ENCODE peak calls at places on chromosomes 13 and 19, in four cellular contexts. M is heart right ventricle, E is head of caudate nucleus, K is GF-D8. B is an unnamed sample.

GRCh38 chr13:23575632-23576031 is 5.4 kb downstream of the TNFRSF19 start:
- DNase-seq in M (no peak), E (no peak), K (no peak), B (no peak)

GRCh38 chr19:6811906-6812305 is 39.4 kb downstream of the VAV1 start:
- DNase-seq in E (peak; percentile 39), M (no peak), K (no peak), B (no peak)

GRCh38 chr19:17109962-17110598 is 34.5 kb downstream of the MYO9B start:
- DNase-seq in K (peak; percentile 50), E (peak; percentile 60), M (peak; percentile 52), B (peak; percentile 54)

GRCh38 chr19:33290956-33291622 is 11.2 kb downstream of the CEBPA start:
- DNase-seq in M (no peak), K (no peak), E (no peak), B (no peak)

GRCh38 chr13:81388400-81388799 is 1047.5 kb upstream of the SPRY2 start:
- DNase-seq in E (no peak), K (no peak), M (no peak), B (no peak)

GRCh38 chr13:100392709-100393630 is 195.6 kb downstream of the GGACT start:
- DNase-seq in M (peak; percentile 18), E (no peak), K (no peak), B (peak; percentile 76)

GRCh38 chr13:40673414-40673813 is 7.0 kb upstream of the FOXO1 start:
- DNase-seq in K (no peak), M (no peak), E (no peak), B (no peak)

GRCh38 chr19:37991176-37991835 is 84.3 kb downstream of the SIPA1L3 start:
- DNase-seq in K (no peak), M (no peak), E (no peak), B (no peak)

GRCh38 chr19:48325265-48325910 is at the start of gene EMP3:
- DNase-seq in M (peak; percentile 81), E (peak; percentile 39), K (peak; percentile 50), B (peak; percentile 71)

GRCh38 chr13:76973920-76974617 is 17.8 kb upstream of the CLN5 start:
- DNase-seq in E (no peak), M (no peak), K (no peak), B (no peak)

GRCh38 chr19:50489461-50490011 is 12.9 kb upstream of the GARIN5A start:
- DNase-seq in K (no peak), M (no peak), E (no peak), B (no peak)

GRCh38 chr13:44690376-44690775 is 114.2 kb upstream of the TSC22D1 start:
- DNase-seq in M (no peak), K (no peak), E (no peak), B (no peak)

GRCh38 chr19:51020988-51021651 is 1.6 kb upstream of the KLK10 start:
- DNase-seq in E (no peak), M (no peak), K (peak; percentile 3), B (no peak)

GRCh38 chr13:23707674-23708073 is 137.5 kb downstream of the TNFRSF19 start:
- DNase-seq in K (no peak), M (no peak), E (no peak), B (no peak)

GRCh38 chr13:23722726-23723453 is 152.7 kb downstream of the TNFRSF19 start:
- DNase-seq in E (no peak), M (no peak), K (no peak), B (no peak)

GRCh38 chr19:48967346-48968178 is 2.5 kb downstream of the FTL start:
- DNase-seq in E (peak; percentile 52), K (no peak), M (no peak), B (peak; percentile 20)

GRCh38 chr13:26629260-26629659 is 71.8 kb downstream of the WASF3 start:
- DNase-seq in K (no peak), M (no peak), E (no peak), B (no peak)

GRCh38 chr19:46678110-46678732 is 17.2 kb upstream of the DACT3 start:
- DNase-seq in M (no peak), E (no peak), K (no peak), B (no peak)

GRCh38 chr13:95153647-95154405 is 147.4 kb downstream of the ABCC4 start:
- DNase-seq in K (no peak), M (no peak), E (no peak), B (no peak)

GRCh38 chr19:50434525-50434924 is 1.8 kb downstream of the MYBPC2 start:
- DNase-seq in M (no peak), E (no peak), K (no peak), B (no peak)

GRCh38 chr19:41616785-41617621 is 9.9 kb downstream of the CEACAM4 start:
- DNase-seq in E (no peak), K (no peak), M (no peak), B (no peak)

GRCh38 chr19:29478578-29479565 is 46.9 kb upstream of the VSTM2B start:
- DNase-seq in M (no peak), K (no peak), E (peak; percentile 80), B (no peak)

GRCh38 chr19:50244695-50245094 is 41.3 kb downstream of the MYH14 start:
- DNase-seq in E (no peak), K (no peak), M (no peak), B (no peak)

GRCh38 chr19:13033819-13034611 is 38.7 kb downstream of the NFIX start:
- DNase-seq in E (peak; percentile 87), M (peak; percentile 85), K (peak; percentile 16), B (no peak)

GRCh38 chr19:14611051-14611450 is 28.2 kb downstream of the CLEC17A start:
- DNase-seq in K (no peak), M (no peak), E (no peak), B (no peak)

GRCh38 chr19:41434450-41434849 is 5.3 kb downstream of the DMAC2 start:
- DNase-seq in K (no peak), E (no peak), M (no peak), B (no peak)

GRCh38 chr19:21322528-21322927 is 6.7 kb downstream of the ZNF708 start:
- DNase-seq in E (peak; percentile 72), M (peak; percentile 30), K (no peak), B (no peak)

GRCh38 chr19:16141043-16141442 is 2.4 kb upstream of the HSH2D start:
- DNase-seq in E (no peak), M (no peak), K (peak; percentile 96), B (no peak)

B was measured in SIG-M5.